ENCODE peak calls at places on chromosomes 4 and X, in five cellular contexts. One of them, this sample, is unnamed. For H3K36me3, the result is how much of the 10 kb centered on the place peaks cover.

GRCh38 chr4:181350578-181351420 is 892.4 kb upstream of the TENM3 start:
- DNase-seq in PC-3: no peak
- DNase-seq in sigmoid colon: no peak
- DNase-seq in BJ: no peak
- DNase-seq in PC-9: no peak
- DNase-seq in this sample: no peak

GRCh38 chr4:39045791-39046221 is 13.6 kb upstream of the TMEM156 start:
- DNase-seq in PC-3: peak
- DNase-seq in sigmoid colon: no peak
- DNase-seq in BJ: no peak
- DNase-seq in PC-9: peak
- DNase-seq in this sample: no peak

GRCh38 chr4:95857761-95858160 is 17.9 kb downstream of the PDHA2 start:
- DNase-seq in PC-3: peak
- DNase-seq in sigmoid colon: no peak
- DNase-seq in BJ: no peak
- DNase-seq in PC-9: no peak
- DNase-seq in this sample: no peak

GRCh38 chr4:70705856-70706461 is 15.8 kb upstream of the RUFY3 start:
- DNase-seq in PC-3: peak
- DNase-seq in sigmoid colon: no peak
- DNase-seq in BJ: peak
- DNase-seq in PC-9: no peak
- DNase-seq in this sample: no peak

GRCh38 chr4:97938141-97938540 is 205.1 kb downstream of the STPG2 start:
- DNase-seq in PC-3: no peak
- DNase-seq in sigmoid colon: no peak
- DNase-seq in BJ: no peak
- DNase-seq in PC-9: no peak
- DNase-seq in this sample: no peak

GRCh38 chr4:83436680-83437079 is 18.9 kb downstream of the HELQ start:
- DNase-seq in PC-3: no peak
- DNase-seq in sigmoid colon: no peak
- DNase-seq in BJ: no peak
- DNase-seq in PC-9: no peak
- DNase-seq in this sample: no peak

GRCh38 chrX:134482371-134482770 is 22.4 kb downstream of the HPRT1 start:
- DNase-seq in PC-3: no peak
- DNase-seq in sigmoid colon: no peak
- DNase-seq in BJ: no peak
- DNase-seq in PC-9: no peak
- DNase-seq in this sample: no peak

GRCh38 chrX:134738986-134739744 is 80.9 kb upstream of the PLAC1 start:
- DNase-seq in PC-3: no peak
- DNase-seq in sigmoid colon: no peak
- DNase-seq in BJ: no peak
- DNase-seq in PC-9: no peak
- DNase-seq in this sample: no peak

GRCh38 chr4:90120037-90120436 is 7.2 kb upstream of the CCSER1 start:
- DNase-seq in PC-3: peak
- DNase-seq in sigmoid colon: no peak
- DNase-seq in BJ: no peak
- DNase-seq in PC-9: no peak
- DNase-seq in this sample: no peak

GRCh38 chr4:27357283-27357682 is 496.6 kb downstream of the STIM2 start:
- DNase-seq in PC-3: peak
- DNase-seq in sigmoid colon: no peak
- DNase-seq in BJ: no peak
- DNase-seq in PC-9: no peak
- DNase-seq in this sample: no peak

GRCh38 chrX:1424452-1424851 is 28.3 kb downstream of the ASMTL start:
- DNase-seq in PC-3: no peak
- DNase-seq in sigmoid colon: peak
- DNase-seq in BJ: no peak
- DNase-seq in PC-9: no peak
- DNase-seq in this sample: no peak

GRCh38 chr4:136691607-136692006 is 840.7 kb downstream of the PCDH18 start:
- DNase-seq in PC-3: no peak
- DNase-seq in sigmoid colon: no peak
- DNase-seq in BJ: no peak
- DNase-seq in PC-9: no peak
- DNase-seq in this sample: no peak

GRCh38 chr4:163895369-163896005 is 401.0 kb downstream of the TMA16 start:
- DNase-seq in PC-3: no peak
- DNase-seq in sigmoid colon: no peak
- DNase-seq in BJ: no peak
- DNase-seq in PC-9: no peak
- DNase-seq in this sample: no peak

GRCh38 chr4:30802622-30803323 is 82.6 kb downstream of the PCDH7 start:
- DNase-seq in PC-3: peak
- DNase-seq in sigmoid colon: no peak
- DNase-seq in BJ: peak
- DNase-seq in PC-9: no peak
- DNase-seq in this sample: no peak

GRCh38 chr4:129092636-129093172 is 635 bp downstream of the SCLT1 start:
- DNase-seq in PC-3: peak
- DNase-seq in sigmoid colon: no peak
- DNase-seq in BJ: no peak
- DNase-seq in PC-9: no peak
- DNase-seq in this sample: no peak

GRCh38 chr4:183257808-183258207 is 62.3 kb downstream of the CLDN22 start:
- DNase-seq in PC-3: no peak
- DNase-seq in sigmoid colon: no peak
- DNase-seq in BJ: no peak
- DNase-seq in PC-9: no peak
- DNase-seq in this sample: no peak

GRCh38 chr4:88341227-88342192 is 37.1 kb upstream of the HERC6 start:
- DNase-seq in PC-3: peak
- DNase-seq in sigmoid colon: peak
- DNase-seq in BJ: peak
- DNase-seq in PC-9: no peak
- DNase-seq in this sample: no peak

GRCh38 chrX:103170216-103170615 is 44.7 kb upstream of the BEX4 start:
- DNase-seq in PC-3: peak
- DNase-seq in sigmoid colon: no peak
- DNase-seq in BJ: no peak
- DNase-seq in PC-9: no peak
- DNase-seq in this sample: no peak

GRCh38 chr4:41157009-41157408 is 57.3 kb downstream of the APBB2 start:
- DNase-seq in PC-3: no peak
- DNase-seq in sigmoid colon: no peak
- DNase-seq in BJ: no peak
- DNase-seq in PC-9: no peak
- DNase-seq in this sample: no peak

GRCh38 chr4:41155194-41155830 is 59.0 kb downstream of the APBB2 start:
- DNase-seq in PC-3: no peak
- DNase-seq in sigmoid colon: no peak
- DNase-seq in BJ: peak
- DNase-seq in PC-9: no peak
- DNase-seq in this sample: no peak

GRCh38 chr4:41154001-41154813 is 60.1 kb downstream of the APBB2 start:
- DNase-seq in PC-3: no peak
- DNase-seq in sigmoid colon: no peak
- DNase-seq in BJ: no peak
- DNase-seq in PC-9: no peak
- DNase-seq in this sample: no peak

GRCh38 chr4:41156574-41156973 is 57.8 kb downstream of the APBB2 start:
- DNase-seq in PC-3: peak
- DNase-seq in sigmoid colon: no peak
- DNase-seq in BJ: peak
- DNase-seq in PC-9: no peak
- DNase-seq in this sample: no peak

GRCh38 chr4:41154814-41155177 is 59.5 kb downstream of the APBB2 start:
- DNase-seq in PC-3: no peak
- DNase-seq in sigmoid colon: no peak
- DNase-seq in BJ: no peak
- DNase-seq in PC-9: no peak
- DNase-seq in this sample: no peak
- TF ChIP-seq CTCF in PC-3: no peak
- TF ChIP-seq CTCF in sigmoid colon: no peak
- TF ChIP-seq CTCF in BJ: no peak
- TF ChIP-seq CTCF in PC-9: no peak
- TF ChIP-seq CTCF in this sample: no peak

GRCh38 chr4:108622022-108622421 is 1.6 kb downstream of the RPL34 start:
- DNase-seq in PC-3: no peak
- DNase-seq in sigmoid colon: no peak
- DNase-seq in BJ: no peak
- DNase-seq in PC-9: no peak
- DNase-seq in this sample: no peak

GRCh38 chr4:108620933-108621905 is 843 bp downstream of the RPL34 start:
- DNase-seq in PC-3: no peak
- DNase-seq in sigmoid colon: no peak
- DNase-seq in BJ: no peak
- DNase-seq in PC-9: no peak
- DNase-seq in this sample: no peak

GRCh38 chr4:108626056-108626455 is 5.7 kb downstream of the RPL34 start:
- DNase-seq in PC-3: no peak
- DNase-seq in sigmoid colon: no peak
- DNase-seq in BJ: no peak
- DNase-seq in PC-9: no peak
- DNase-seq in this sample: no peak

GRCh38 chr4:108622828-108623227 is 2.5 kb downstream of the RPL34 start:
- DNase-seq in PC-3: no peak
- DNase-seq in sigmoid colon: no peak
- DNase-seq in BJ: no peak
- DNase-seq in PC-9: no peak
- DNase-seq in this sample: no peak

DNA sequence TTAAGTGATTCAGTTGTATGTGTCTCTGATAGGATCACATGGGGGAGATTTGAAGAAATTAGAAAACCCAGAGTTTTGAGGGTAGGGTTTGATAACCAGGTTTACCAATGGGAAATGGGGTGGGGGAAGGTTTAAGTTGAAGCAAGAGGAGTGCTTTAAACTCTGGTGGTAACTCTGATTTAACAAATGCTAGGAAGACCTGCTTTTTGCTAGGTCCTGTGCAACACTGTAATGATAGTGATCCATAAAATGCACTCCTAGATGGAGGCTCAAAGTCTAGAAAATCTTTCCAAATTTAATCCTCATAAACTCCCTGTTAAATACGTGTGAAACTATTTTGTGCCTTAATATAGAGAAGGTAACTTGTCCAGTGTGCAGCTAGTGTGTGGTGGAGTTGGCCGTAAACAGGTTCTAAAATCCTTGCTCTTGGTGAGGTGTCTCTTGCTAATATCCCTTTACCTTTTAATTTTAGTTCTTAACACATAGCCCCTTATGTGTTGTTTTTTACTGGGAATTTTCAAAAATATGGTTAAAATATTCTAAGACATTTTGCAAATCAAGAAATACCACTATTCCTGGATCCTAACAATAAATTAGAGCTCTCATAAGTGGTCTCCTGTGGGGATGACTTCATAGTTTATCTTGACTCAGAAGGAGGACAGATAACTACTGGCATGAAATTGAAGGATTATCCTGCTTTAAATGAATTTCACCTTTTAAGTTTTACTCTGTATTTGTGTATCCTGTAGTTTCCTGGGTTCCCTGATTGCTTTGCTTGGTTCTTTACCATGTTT is 4.1 kb downstream of the RPL34 start:
- DNase-seq in PC-3: no peak
- DNase-seq in sigmoid colon: no peak
- DNase-seq in BJ: no peak
- DNase-seq in PC-9: no peak
- DNase-seq in this sample: no peak
- H3K36me3 ChIP-seq in PC-3: half or more
- H3K36me3 ChIP-seq in sigmoid colon: under half
- H3K36me3 ChIP-seq in BJ: under half
- H3K36me3 ChIP-seq in PC-9: under half
- H3K36me3 ChIP-seq in this sample: under half

GRCh38 chr4:153610623-153611376 is 73.3 kb upstream of the TLR2 start:
- DNase-seq in PC-3: no peak
- DNase-seq in sigmoid colon: no peak
- DNase-seq in BJ: no peak
- DNase-seq in PC-9: no peak
- DNase-seq in this sample: no peak
- H3K4me3 ChIP-seq in PC-3: no peak
- H3K4me3 ChIP-seq in sigmoid colon: no peak
- H3K4me3 ChIP-seq in BJ: no peak
- H3K4me3 ChIP-seq in PC-9: no peak
- H3K4me3 ChIP-seq in this sample: no peak

DNA sequence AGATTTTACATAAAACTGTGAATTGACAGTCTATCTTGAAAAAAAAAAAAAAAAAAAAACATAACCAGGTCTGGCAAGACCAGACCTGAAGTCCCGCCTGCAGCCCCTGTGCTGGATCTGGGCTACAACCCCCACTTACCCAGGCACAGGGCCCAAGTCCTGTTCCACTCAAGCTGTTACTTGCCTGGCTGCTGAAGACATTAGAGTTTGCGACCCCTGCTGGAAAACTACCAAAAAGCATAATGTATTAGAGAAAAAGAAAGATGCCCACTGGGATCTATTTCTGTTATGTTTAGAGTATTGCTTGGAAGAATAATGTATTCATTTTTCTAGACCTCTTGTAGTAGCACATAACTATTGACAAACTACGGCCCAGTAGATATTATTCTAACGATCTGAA is 4.7 kb downstream of the HS3ST1 start:
- DNase-seq in PC-3: peak
- DNase-seq in sigmoid colon: no peak
- DNase-seq in BJ: no peak
- DNase-seq in PC-9: no peak
- DNase-seq in this sample: no peak
- TF ChIP-seq CTCF in PC-3: no peak
- TF ChIP-seq CTCF in sigmoid colon: no peak
- TF ChIP-seq CTCF in BJ: no peak
- TF ChIP-seq CTCF in PC-9: peak
- TF ChIP-seq CTCF in this sample: peak

DNA sequence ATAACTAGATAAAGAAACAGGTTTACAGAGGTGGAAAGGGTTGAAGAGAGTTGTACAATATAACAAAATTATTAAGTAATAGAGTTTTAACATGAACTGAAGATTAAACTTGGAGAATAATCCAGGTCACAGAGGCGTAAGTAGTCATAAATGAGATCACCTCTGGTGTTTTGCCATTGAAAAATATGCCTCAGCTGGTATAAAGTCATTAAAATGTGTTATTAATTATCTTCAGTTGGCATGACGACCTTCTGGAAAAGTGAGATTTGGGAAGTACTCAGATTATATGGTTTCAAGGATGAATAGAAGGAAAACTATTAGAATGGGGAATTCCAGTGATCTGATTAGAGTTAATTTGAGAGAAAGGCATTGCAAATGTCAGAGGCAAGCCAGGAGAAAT is 237.5 kb upstream of the ANXA10 start:
- DNase-seq in PC-3: no peak
- DNase-seq in sigmoid colon: no peak
- DNase-seq in BJ: no peak
- DNase-seq in PC-9: no peak
- DNase-seq in this sample: no peak
- H3K36me3 ChIP-seq in PC-3: under half
- H3K36me3 ChIP-seq in sigmoid colon: under half
- H3K36me3 ChIP-seq in BJ: under half
- H3K36me3 ChIP-seq in PC-9: under half
- H3K36me3 ChIP-seq in this sample: under half

This sample was measured in esophagus squamous epithelium.